ENCODE peak calls at places on chromosomes 13 and 19, in four cellular contexts. One of them, this sample, is unnamed.
A peak's percentile ranks its signal among the peaks of the same experiment; 100 is the strongest.

GRCh38 chr19:41861846-41862245 is 1.8 kb downstream of the RPS19 start:
- DNase-seq in naive thymus-derived CD8-positive, alpha-beta T cell: no peak
- DNase-seq in SHP77: no peak
- DNase-seq in WTC11: no peak
- DNase-seq in this sample: no peak

GRCh38 chr13:80030491-80030890 is 310.4 kb downstream of the SPRY2 start:
- DNase-seq in naive thymus-derived CD8-positive, alpha-beta T cell: no peak
- DNase-seq in SHP77: peak; percentile 1
- DNase-seq in WTC11: peak; percentile 16
- DNase-seq in this sample: peak; percentile 26

GRCh38 chr19:31280266-31281006 is 68.8 kb downstream of the TSHZ3 start:
- DNase-seq in SHP77: peak; percentile 7
- DNase-seq in WTC11: no peak
- DNase-seq in naive thymus-derived CD8-positive, alpha-beta T cell: no peak
- DNase-seq in this sample: no peak

GRCh38 chr19:35044317-35045117 is 3.0 kb downstream of the HPN start:
- DNase-seq in naive thymus-derived CD8-positive, alpha-beta T cell: peak; percentile 50
- DNase-seq in SHP77: no peak
- DNase-seq in WTC11: peak; percentile 83
- DNase-seq in this sample: peak; percentile 28

GRCh38 chr19:29831041-29831548 is 19.3 kb downstream of the CCNE1 start:
- DNase-seq in WTC11: no peak
- DNase-seq in SHP77: no peak
- DNase-seq in naive thymus-derived CD8-positive, alpha-beta T cell: peak; percentile 90
- DNase-seq in this sample: no peak

GRCh38 chr13:77697208-77698103 is at the start of gene SLAIN1:
- DNase-seq in WTC11: peak; percentile 90
- DNase-seq in SHP77: peak; percentile 81
- DNase-seq in naive thymus-derived CD8-positive, alpha-beta T cell: peak; percentile 89
- DNase-seq in this sample: peak; percentile 78

GRCh38 chr13:113625965-113626661 is 31.9 kb downstream of the ATP4B start:
- DNase-seq in naive thymus-derived CD8-positive, alpha-beta T cell: no peak
- DNase-seq in WTC11: no peak
- DNase-seq in SHP77: no peak
- DNase-seq in this sample: no peak

GRCh38 chr19:2721570-2722540 is 683 bp upstream of the DIRAS1 start:
- DNase-seq in WTC11: no peak
- DNase-seq in naive thymus-derived CD8-positive, alpha-beta T cell: no peak
- DNase-seq in SHP77: no peak
- DNase-seq in this sample: no peak

GRCh38 chr19:1423445-1424181 is 14.6 kb upstream of the RPS15 start:
- DNase-seq in SHP77: no peak
- DNase-seq in WTC11: no peak
- DNase-seq in naive thymus-derived CD8-positive, alpha-beta T cell: no peak
- DNase-seq in this sample: no peak

GRCh38 chr13:106114981-106115554 is 420.4 kb downstream of the EFNB2 start:
- DNase-seq in SHP77: no peak
- DNase-seq in naive thymus-derived CD8-positive, alpha-beta T cell: no peak
- DNase-seq in WTC11: no peak
- DNase-seq in this sample: no peak

GRCh38 chr13:32011971-32012370 is 19.6 kb upstream of the FRY start:
- DNase-seq in SHP77: no peak
- DNase-seq in WTC11: no peak
- DNase-seq in naive thymus-derived CD8-positive, alpha-beta T cell: no peak
- DNase-seq in this sample: no peak

GRCh38 chr19:46932346-46932745 is 71.5 kb downstream of the ARHGAP35 start:
- DNase-seq in WTC11: no peak
- DNase-seq in naive thymus-derived CD8-positive, alpha-beta T cell: no peak
- DNase-seq in SHP77: no peak
- DNase-seq in this sample: peak; percentile 57

GRCh38 chr19:38880882-38881609 is 3.0 kb upstream of the RINL start:
- DNase-seq in SHP77: no peak
- DNase-seq in WTC11: no peak
- DNase-seq in naive thymus-derived CD8-positive, alpha-beta T cell: no peak
- DNase-seq in this sample: no peak

This sample was measured in kidney glomerular epithelial cell.